ENCODE peak calls at places on chromosomes 2 and 18, in four cellular contexts. E, N, M and S are unnamed samples.

GRCh38 chr2:6167592-6168138 is 475.5 kb downstream of the SOX11 start:
- DNase-seq in E (no peak), N (no peak), M (no peak), S (no peak)

GRCh38 chr2:202237787-202238233 is 587 bp downstream of the SUMO1 start:
- DNase-seq in E (peak), N (peak), M (no peak), S (no peak)

GRCh38 chr2:42138163-42139016 is 30.8 kb upstream of the EML4 start:
- DNase-seq in E (peak), N (no peak), M (no peak), S (no peak)

GRCh38 chr2:190879474-190880373 is 897 bp upstream of the GLS start:
- DNase-seq in E (no peak), N (no peak), M (no peak), S (no peak)

GRCh38 chr2:136005462-136006205 is 20.2 kb upstream of the DARS1 start:
- DNase-seq in E (no peak), N (no peak), M (no peak), S (no peak)

GRCh38 chr18:55830490-55830889 is 242.5 kb upstream of the TCF4 start:
- DNase-seq in E (no peak), N (no peak), M (no peak), S (no peak)

GRCh38 chr2:88739985-88740600 is 48.6 kb downstream of the RPIA start:
- DNase-seq in E (peak), N (peak), M (peak), S (peak)

GRCh38 chr2:128585706-128586105 is 267.0 kb upstream of the HS6ST1 start:
- DNase-seq in E (no peak), N (no peak), M (no peak), S (no peak)

GRCh38 chr18:8659609-8660242 is 45.6 kb upstream of the MTCL1 start:
- DNase-seq in E (no peak), N (no peak), M (no peak), S (no peak)

GRCh38 chr2:113891265-113891959 is 1.5 kb downstream of the ACTR3 start:
- DNase-seq in E (no peak), N (no peak), M (no peak), S (no peak)

GRCh38 chr18:2148823-2149222 is 422.5 kb downstream of the METTL4 start:
- DNase-seq in E (no peak), N (no peak), M (no peak), S (no peak)

GRCh38 chr18:62288669-62289016 is 36.5 kb upstream of the TNFRSF11A start:
- DNase-seq in E (no peak), N (no peak), M (no peak), S (no peak)

GRCh38 chr2:181466661-181467576 is 9.7 kb downstream of the ITGA4 start:
- DNase-seq in E (peak), N (peak), M (peak), S (peak)
- H3K27ac ChIP-seq in E (no peak), N (peak), M (no peak), S (no peak)

GRCh38 chr2:94769733-94770132 is 101.5 kb upstream of the TEKT4 start:
- DNase-seq in E (no peak), N (no peak), M (no peak), S (no peak)

GRCh38 chr2:94776036-94776435 is 95.2 kb upstream of the TEKT4 start:
- DNase-seq in E (no peak), N (no peak), M (no peak), S (no peak)

GRCh38 chr2:94774851-94775250 is 96.4 kb upstream of the TEKT4 start:
- DNase-seq in E (no peak), N (no peak), M (no peak), S (no peak)
- H3K4me3 ChIP-seq in E (no peak), N (no peak), M (no peak), S (no peak)

DNA sequence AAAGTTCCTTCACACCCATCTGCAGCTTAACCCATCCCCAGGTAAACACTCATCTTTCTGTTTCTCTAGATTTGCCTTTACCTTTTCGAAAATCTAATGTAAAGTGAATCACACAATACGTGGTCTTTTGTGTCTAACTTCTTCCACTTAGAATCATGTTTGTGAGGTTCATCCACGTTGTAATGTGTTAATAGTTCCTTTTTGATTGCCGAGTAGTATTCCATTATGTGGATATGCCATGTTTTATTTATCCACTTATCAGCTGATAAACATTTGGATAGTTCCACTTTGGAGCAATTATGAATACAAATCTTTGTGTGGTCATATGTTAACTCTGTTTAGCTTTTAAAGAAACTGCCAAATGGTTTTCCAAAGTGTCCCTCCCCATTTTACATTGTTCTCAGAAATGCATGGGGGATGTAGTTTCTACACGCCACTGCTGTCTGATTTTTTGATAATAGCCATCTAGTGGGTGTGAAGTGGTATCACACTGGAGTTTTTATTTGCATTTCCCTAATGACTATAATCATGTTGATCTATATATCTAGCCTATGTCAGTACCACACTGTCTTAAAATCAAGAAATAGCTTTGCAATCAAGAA is 22.3 kb downstream of the PECR start:
- DNase-seq in E (peak), N (no peak), M (no peak), S (no peak)
- TF ChIP-seq CTCF in E (no peak), N (peak), M (no peak), S (no peak)

GRCh38 chr2:109438146-109438545 is 175.6 kb downstream of the SEPTIN10 start:
- DNase-seq in E (no peak), N (no peak), M (no peak), S (no peak)
- H3K27ac ChIP-seq in E (no peak), N (no peak), M (peak), S (no peak)

GRCh38 chr2:229997565-229997964 is 71.2 kb downstream of the SLC16A14 start:
- DNase-seq in E (no peak), N (no peak), M (no peak), S (no peak)
- H3K4me3 ChIP-seq in E (no peak), N (no peak), M (no peak), S (no peak)

GRCh38 chr2:60554649-60555065 is 1.2 kb upstream of the BCL11A start:
- DNase-seq in E (no peak), N (no peak), M (no peak), S (no peak)

GRCh38 chr2:60552851-60553495 is 481 bp downstream of the BCL11A start:
- DNase-seq in E (no peak), N (no peak), M (no peak), S (no peak)

GRCh38 chr2:60555066-60555793 is 1.8 kb upstream of the BCL11A start:
- DNase-seq in E (peak), N (no peak), M (peak), S (no peak)

GRCh38 chr2:60553496-60553991 is at the start of gene BCL11A:
- DNase-seq in E (peak), N (no peak), M (peak), S (no peak)

DNA sequence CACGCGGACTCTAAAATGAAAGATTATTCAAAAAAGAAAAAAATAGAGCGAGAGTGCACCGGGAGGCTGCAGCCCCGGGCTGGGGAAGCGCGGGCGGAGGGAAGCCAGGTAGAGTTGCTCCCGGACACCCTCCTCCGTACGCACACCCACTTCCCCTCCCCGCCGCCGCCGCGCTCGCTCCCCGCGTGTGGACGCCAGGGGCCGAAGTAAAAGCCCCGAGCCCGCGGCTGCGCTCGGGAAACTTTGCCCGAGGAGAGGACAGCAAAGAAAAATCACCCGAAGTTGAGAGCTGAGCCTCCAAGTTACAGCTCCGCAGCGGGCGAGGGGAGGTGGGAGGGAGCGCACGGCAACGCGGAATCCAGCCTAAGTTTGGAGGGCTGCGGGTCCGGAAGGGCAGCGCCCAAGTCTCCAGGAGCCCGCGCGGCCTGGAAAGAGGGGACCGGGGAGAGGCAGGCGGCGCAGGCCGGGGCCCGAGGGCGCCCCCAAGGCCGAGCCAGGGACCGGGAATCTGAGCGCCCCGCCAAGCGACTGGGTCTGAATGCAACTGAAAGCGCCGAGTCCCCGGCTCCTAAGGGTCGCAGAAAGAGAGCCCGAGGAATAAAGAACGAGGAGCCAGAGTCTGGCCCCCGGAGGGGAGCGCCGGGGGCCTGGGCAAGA is 666 bp upstream of the BCL11A start:
- DNase-seq in E (peak), N (no peak), M (peak), S (no peak)
- TF ChIP-seq CTCF in E (peak), N (no peak), M (no peak), S (no peak)

GRCh38 chr2:166334800-166335199 is 40.9 kb downstream of the SCN9A start:
- DNase-seq in E (no peak), N (no peak), M (no peak), S (no peak)
- H3K27ac ChIP-seq in E (no peak), N (no peak), M (no peak), S (no peak)

DNA sequence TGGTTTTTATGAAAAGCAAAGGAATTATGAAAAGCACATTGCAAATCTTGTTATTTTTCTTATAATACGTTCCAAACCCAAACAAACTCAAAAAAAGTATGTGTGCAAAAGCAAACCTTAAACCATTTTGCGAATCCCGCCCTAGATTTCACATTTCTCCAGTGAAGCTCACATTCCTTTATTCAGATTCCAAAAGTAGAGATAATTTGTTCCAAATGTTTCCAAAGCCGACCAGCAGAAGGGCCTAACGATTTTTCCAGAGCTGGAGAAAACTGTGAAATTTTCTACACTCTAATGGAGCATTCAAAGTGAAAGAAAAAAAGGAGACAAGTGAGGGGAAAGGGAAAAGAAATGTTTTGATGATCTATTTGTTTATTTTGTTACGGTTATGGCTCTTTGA is 286.5 kb upstream of the SLC14A2 start:
- DNase-seq in E (no peak), N (no peak), M (no peak), S (no peak)
- H3K4me3 ChIP-seq in E (no peak), N (no peak), M (no peak), S (no peak)

GRCh38 chr2:223916181-223916900 is 28.8 kb downstream of the WDFY1 start:
- DNase-seq in E (no peak), N (no peak), M (no peak), S (no peak)

GRCh38 chr2:223918671-223919134 is 26.4 kb downstream of the WDFY1 start:
- DNase-seq in E (no peak), N (no peak), M (no peak), S (no peak)

GRCh38 chr2:223922308-223922707 is 22.8 kb downstream of the WDFY1 start:
- DNase-seq in E (no peak), N (no peak), M (no peak), S (no peak)

GRCh38 chr2:223921204-223921603 is 23.9 kb downstream of the WDFY1 start:
- DNase-seq in E (no peak), N (no peak), M (no peak), S (no peak)

GRCh38 chr2:223920109-223920508 is 25.0 kb downstream of the WDFY1 start:
- DNase-seq in E (no peak), N (no peak), M (no peak), S (no peak)
- TF ChIP-seq CTCF in E (no peak), N (no peak), M (no peak), S (no peak)

GRCh38 chr2:8632755-8633154 is 49.1 kb upstream of the ID2 start:
- DNase-seq in E (no peak), N (no peak), M (no peak), S (no peak)
- H3K27ac ChIP-seq in E (peak), N (no peak), M (no peak), S (no peak)